ENCODE peak calls at places on chromosome 5, in eight cellular contexts. One of them, this sample, is unnamed.

GRCh38 chr5:103027267-103027666 is 92.7 kb downstream of the GIN1 start:
- DNase-seq in kidney epithelial cell: no peak
- DNase-seq in aorta: no peak
- DNase-seq in stimulated activated CD8-positive, alpha-beta memory T cell treated with anti-CD3 and anti-CD28 coated beads, Interleukin-2, amount 100 ng/mL, for 48 hours: no peak
- DNase-seq in stimulated activated CD4-positive, alpha-beta T cell treated with anti-CD3 and anti-CD28 coated beads, Interleukin-15, amount 100 ng/mL, for 1 hour: no peak
- DNase-seq in Peyer's patch: no peak
- DNase-seq in H9: no peak
- DNase-seq in Kasumi-1: no peak
- DNase-seq in this sample: no peak

GRCh38 chr5:115577329-115577728 is 24.9 kb downstream of the TICAM2 start:
- DNase-seq in kidney epithelial cell: no peak
- DNase-seq in aorta: no peak
- DNase-seq in stimulated activated CD8-positive, alpha-beta memory T cell treated with anti-CD3 and anti-CD28 coated beads, Interleukin-2, amount 100 ng/mL, for 48 hours: no peak
- DNase-seq in stimulated activated CD4-positive, alpha-beta T cell treated with anti-CD3 and anti-CD28 coated beads, Interleukin-15, amount 100 ng/mL, for 1 hour: no peak
- DNase-seq in Peyer's patch: no peak
- DNase-seq in H9: no peak
- DNase-seq in Kasumi-1: no peak
- DNase-seq in this sample: no peak

GRCh38 chr5:124927735-124928134 is 181.3 kb upstream of the ZNF608 start:
- DNase-seq in kidney epithelial cell: no peak
- DNase-seq in aorta: no peak
- DNase-seq in stimulated activated CD8-positive, alpha-beta memory T cell treated with anti-CD3 and anti-CD28 coated beads, Interleukin-2, amount 100 ng/mL, for 48 hours: no peak
- DNase-seq in stimulated activated CD4-positive, alpha-beta T cell treated with anti-CD3 and anti-CD28 coated beads, Interleukin-15, amount 100 ng/mL, for 1 hour: no peak
- DNase-seq in Peyer's patch: no peak
- DNase-seq in H9: no peak
- DNase-seq in Kasumi-1: no peak
- DNase-seq in this sample: no peak

GRCh38 chr5:55418994-55419991 is 111.5 kb downstream of the MTREX start:
- DNase-seq in kidney epithelial cell: peak; percentile 16
- DNase-seq in aorta: no peak
- DNase-seq in stimulated activated CD8-positive, alpha-beta memory T cell treated with anti-CD3 and anti-CD28 coated beads, Interleukin-2, amount 100 ng/mL, for 48 hours: no peak
- DNase-seq in stimulated activated CD4-positive, alpha-beta T cell treated with anti-CD3 and anti-CD28 coated beads, Interleukin-15, amount 100 ng/mL, for 1 hour: no peak
- DNase-seq in Peyer's patch: no peak
- DNase-seq in H9: no peak
- DNase-seq in Kasumi-1: no peak
- DNase-seq in this sample: no peak

GRCh38 chr5:68171101-68171558 is 44.4 kb upstream of the PIK3R1 start:
- DNase-seq in kidney epithelial cell: no peak
- DNase-seq in aorta: peak; percentile 67
- DNase-seq in stimulated activated CD8-positive, alpha-beta memory T cell treated with anti-CD3 and anti-CD28 coated beads, Interleukin-2, amount 100 ng/mL, for 48 hours: no peak
- DNase-seq in stimulated activated CD4-positive, alpha-beta T cell treated with anti-CD3 and anti-CD28 coated beads, Interleukin-15, amount 100 ng/mL, for 1 hour: no peak
- DNase-seq in Peyer's patch: peak; percentile 67
- DNase-seq in H9: no peak
- DNase-seq in Kasumi-1: no peak
- DNase-seq in this sample: no peak

GRCh38 chr5:168219515-168220410 is 71.7 kb upstream of the WWC1 start:
- DNase-seq in kidney epithelial cell: peak; percentile 38
- DNase-seq in aorta: no peak
- DNase-seq in stimulated activated CD8-positive, alpha-beta memory T cell treated with anti-CD3 and anti-CD28 coated beads, Interleukin-2, amount 100 ng/mL, for 48 hours: no peak
- DNase-seq in stimulated activated CD4-positive, alpha-beta T cell treated with anti-CD3 and anti-CD28 coated beads, Interleukin-15, amount 100 ng/mL, for 1 hour: no peak
- DNase-seq in Peyer's patch: peak; percentile 68
- DNase-seq in H9: peak; percentile 62
- DNase-seq in Kasumi-1: peak; percentile 61
- DNase-seq in this sample: peak; percentile 6

GRCh38 chr5:55868846-55869245 is 17.7 kb downstream of the IL31RA start:
- DNase-seq in kidney epithelial cell: peak; percentile 98
- DNase-seq in aorta: peak; percentile 62
- DNase-seq in stimulated activated CD8-positive, alpha-beta memory T cell treated with anti-CD3 and anti-CD28 coated beads, Interleukin-2, amount 100 ng/mL, for 48 hours: peak; percentile 19
- DNase-seq in stimulated activated CD4-positive, alpha-beta T cell treated with anti-CD3 and anti-CD28 coated beads, Interleukin-15, amount 100 ng/mL, for 1 hour: no peak
- DNase-seq in Peyer's patch: no peak
- DNase-seq in H9: no peak
- DNase-seq in Kasumi-1: peak; percentile 77
- DNase-seq in this sample: no peak

GRCh38 chr5:66796306-66797292 is 200.4 kb downstream of the MAST4 start:
- DNase-seq in kidney epithelial cell: no peak
- DNase-seq in aorta: no peak
- DNase-seq in stimulated activated CD8-positive, alpha-beta memory T cell treated with anti-CD3 and anti-CD28 coated beads, Interleukin-2, amount 100 ng/mL, for 48 hours: no peak
- DNase-seq in stimulated activated CD4-positive, alpha-beta T cell treated with anti-CD3 and anti-CD28 coated beads, Interleukin-15, amount 100 ng/mL, for 1 hour: no peak
- DNase-seq in Peyer's patch: no peak
- DNase-seq in H9: no peak
- DNase-seq in Kasumi-1: no peak
- DNase-seq in this sample: no peak

GRCh38 chr5:177194278-177194677 is 60.7 kb downstream of the NSD1 start:
- DNase-seq in kidney epithelial cell: peak; percentile 94
- DNase-seq in aorta: no peak
- DNase-seq in stimulated activated CD8-positive, alpha-beta memory T cell treated with anti-CD3 and anti-CD28 coated beads, Interleukin-2, amount 100 ng/mL, for 48 hours: no peak
- DNase-seq in stimulated activated CD4-positive, alpha-beta T cell treated with anti-CD3 and anti-CD28 coated beads, Interleukin-15, amount 100 ng/mL, for 1 hour: no peak
- DNase-seq in Peyer's patch: no peak
- DNase-seq in H9: no peak
- DNase-seq in Kasumi-1: no peak
- DNase-seq in this sample: no peak

GRCh38 chr5:88145603-88146467 is 122.8 kb downstream of the TMEM161B start:
- DNase-seq in kidney epithelial cell: no peak
- DNase-seq in aorta: no peak
- DNase-seq in stimulated activated CD8-positive, alpha-beta memory T cell treated with anti-CD3 and anti-CD28 coated beads, Interleukin-2, amount 100 ng/mL, for 48 hours: no peak
- DNase-seq in stimulated activated CD4-positive, alpha-beta T cell treated with anti-CD3 and anti-CD28 coated beads, Interleukin-15, amount 100 ng/mL, for 1 hour: no peak
- DNase-seq in Peyer's patch: no peak
- DNase-seq in H9: peak; percentile 63
- DNase-seq in Kasumi-1: no peak
- DNase-seq in this sample: no peak

GRCh38 chr5:19233573-19233972 is 754.4 kb downstream of the CDH18 start:
- DNase-seq in kidney epithelial cell: no peak
- DNase-seq in aorta: no peak
- DNase-seq in stimulated activated CD8-positive, alpha-beta memory T cell treated with anti-CD3 and anti-CD28 coated beads, Interleukin-2, amount 100 ng/mL, for 48 hours: no peak
- DNase-seq in stimulated activated CD4-positive, alpha-beta T cell treated with anti-CD3 and anti-CD28 coated beads, Interleukin-15, amount 100 ng/mL, for 1 hour: no peak
- DNase-seq in Peyer's patch: no peak
- DNase-seq in H9: no peak
- DNase-seq in Kasumi-1: no peak
- DNase-seq in this sample: no peak

GRCh38 chr5:234450-234849 is 16.3 kb downstream of the SDHA start:
- DNase-seq in kidney epithelial cell: no peak
- DNase-seq in aorta: no peak
- DNase-seq in stimulated activated CD8-positive, alpha-beta memory T cell treated with anti-CD3 and anti-CD28 coated beads, Interleukin-2, amount 100 ng/mL, for 48 hours: no peak
- DNase-seq in stimulated activated CD4-positive, alpha-beta T cell treated with anti-CD3 and anti-CD28 coated beads, Interleukin-15, amount 100 ng/mL, for 1 hour: no peak
- DNase-seq in Peyer's patch: no peak
- DNase-seq in H9: no peak
- DNase-seq in Kasumi-1: no peak
- DNase-seq in this sample: no peak

GRCh38 chr5:38453506-38453905 is 102.9 kb downstream of the LIFR start:
- DNase-seq in kidney epithelial cell: no peak
- DNase-seq in aorta: peak; percentile 38
- DNase-seq in stimulated activated CD8-positive, alpha-beta memory T cell treated with anti-CD3 and anti-CD28 coated beads, Interleukin-2, amount 100 ng/mL, for 48 hours: peak; percentile 9
- DNase-seq in stimulated activated CD4-positive, alpha-beta T cell treated with anti-CD3 and anti-CD28 coated beads, Interleukin-15, amount 100 ng/mL, for 1 hour: no peak
- DNase-seq in Peyer's patch: no peak
- DNase-seq in H9: no peak
- DNase-seq in Kasumi-1: peak; percentile 93
- DNase-seq in this sample: peak; percentile 83

GRCh38 chr5:174755103-174755502 is 30.7 kb downstream of the MSX2 start:
- DNase-seq in kidney epithelial cell: no peak
- DNase-seq in aorta: no peak
- DNase-seq in stimulated activated CD8-positive, alpha-beta memory T cell treated with anti-CD3 and anti-CD28 coated beads, Interleukin-2, amount 100 ng/mL, for 48 hours: no peak
- DNase-seq in stimulated activated CD4-positive, alpha-beta T cell treated with anti-CD3 and anti-CD28 coated beads, Interleukin-15, amount 100 ng/mL, for 1 hour: no peak
- DNase-seq in Peyer's patch: no peak
- DNase-seq in H9: no peak
- DNase-seq in Kasumi-1: no peak
- DNase-seq in this sample: no peak

GRCh38 chr5:99334936-99335335 is 406.1 kb upstream of the CHD1 start:
- DNase-seq in kidney epithelial cell: no peak
- DNase-seq in aorta: no peak
- DNase-seq in stimulated activated CD8-positive, alpha-beta memory T cell treated with anti-CD3 and anti-CD28 coated beads, Interleukin-2, amount 100 ng/mL, for 48 hours: no peak
- DNase-seq in stimulated activated CD4-positive, alpha-beta T cell treated with anti-CD3 and anti-CD28 coated beads, Interleukin-15, amount 100 ng/mL, for 1 hour: no peak
- DNase-seq in Peyer's patch: no peak
- DNase-seq in H9: no peak
- DNase-seq in Kasumi-1: no peak
- DNase-seq in this sample: no peak

GRCh38 chr5:132746592-132747063 is 598 bp upstream of the CCNI2 start:
- DNase-seq in kidney epithelial cell: peak; percentile 35
- DNase-seq in aorta: no peak
- DNase-seq in stimulated activated CD8-positive, alpha-beta memory T cell treated with anti-CD3 and anti-CD28 coated beads, Interleukin-2, amount 100 ng/mL, for 48 hours: no peak
- DNase-seq in stimulated activated CD4-positive, alpha-beta T cell treated with anti-CD3 and anti-CD28 coated beads, Interleukin-15, amount 100 ng/mL, for 1 hour: no peak
- DNase-seq in Peyer's patch: peak; percentile 79
- DNase-seq in H9: no peak
- DNase-seq in Kasumi-1: no peak
- DNase-seq in this sample: no peak

GRCh38 chr5:143652104-143652700 is 159.8 kb upstream of the HMHB1 start:
- DNase-seq in kidney epithelial cell: no peak
- DNase-seq in aorta: no peak
- DNase-seq in stimulated activated CD8-positive, alpha-beta memory T cell treated with anti-CD3 and anti-CD28 coated beads, Interleukin-2, amount 100 ng/mL, for 48 hours: no peak
- DNase-seq in stimulated activated CD4-positive, alpha-beta T cell treated with anti-CD3 and anti-CD28 coated beads, Interleukin-15, amount 100 ng/mL, for 1 hour: no peak
- DNase-seq in Peyer's patch: no peak
- DNase-seq in H9: no peak
- DNase-seq in Kasumi-1: no peak
- DNase-seq in this sample: no peak

GRCh38 chr5:163916376-163916775 is 411.0 kb downstream of the MAT2B start:
- DNase-seq in kidney epithelial cell: no peak
- DNase-seq in aorta: no peak
- DNase-seq in stimulated activated CD8-positive, alpha-beta memory T cell treated with anti-CD3 and anti-CD28 coated beads, Interleukin-2, amount 100 ng/mL, for 48 hours: no peak
- DNase-seq in stimulated activated CD4-positive, alpha-beta T cell treated with anti-CD3 and anti-CD28 coated beads, Interleukin-15, amount 100 ng/mL, for 1 hour: no peak
- DNase-seq in Peyer's patch: peak; percentile 74
- DNase-seq in H9: no peak
- DNase-seq in Kasumi-1: peak; percentile 87
- DNase-seq in this sample: peak; percentile 95

GRCh38 chr5:105968961-105969360 is 1701.8 kb downstream of the EFNA5 start:
- DNase-seq in kidney epithelial cell: no peak
- DNase-seq in aorta: no peak
- DNase-seq in stimulated activated CD8-positive, alpha-beta memory T cell treated with anti-CD3 and anti-CD28 coated beads, Interleukin-2, amount 100 ng/mL, for 48 hours: no peak
- DNase-seq in stimulated activated CD4-positive, alpha-beta T cell treated with anti-CD3 and anti-CD28 coated beads, Interleukin-15, amount 100 ng/mL, for 1 hour: no peak
- DNase-seq in Peyer's patch: no peak
- DNase-seq in H9: no peak
- DNase-seq in Kasumi-1: no peak
- DNase-seq in this sample: no peak

GRCh38 chr5:30099634-30100033 is 1093.9 kb upstream of the CDH6 start:
- DNase-seq in kidney epithelial cell: no peak
- DNase-seq in aorta: no peak
- DNase-seq in stimulated activated CD8-positive, alpha-beta memory T cell treated with anti-CD3 and anti-CD28 coated beads, Interleukin-2, amount 100 ng/mL, for 48 hours: no peak
- DNase-seq in stimulated activated CD4-positive, alpha-beta T cell treated with anti-CD3 and anti-CD28 coated beads, Interleukin-15, amount 100 ng/mL, for 1 hour: no peak
- DNase-seq in Peyer's patch: no peak
- DNase-seq in H9: no peak
- DNase-seq in Kasumi-1: no peak
- DNase-seq in this sample: no peak

GRCh38 chr5:142432369-142432863 is 107.6 kb upstream of the SPRY4 start:
- DNase-seq in kidney epithelial cell: no peak
- DNase-seq in aorta: no peak
- DNase-seq in stimulated activated CD8-positive, alpha-beta memory T cell treated with anti-CD3 and anti-CD28 coated beads, Interleukin-2, amount 100 ng/mL, for 48 hours: peak; percentile 12
- DNase-seq in stimulated activated CD4-positive, alpha-beta T cell treated with anti-CD3 and anti-CD28 coated beads, Interleukin-15, amount 100 ng/mL, for 1 hour: no peak
- DNase-seq in Peyer's patch: peak; percentile 69
- DNase-seq in H9: no peak
- DNase-seq in Kasumi-1: peak; percentile 47
- DNase-seq in this sample: no peak

GRCh38 chr5:79346420-79346824 is 110.5 kb downstream of the JMY start:
- DNase-seq in kidney epithelial cell: peak; percentile 9
- DNase-seq in aorta: no peak
- DNase-seq in stimulated activated CD8-positive, alpha-beta memory T cell treated with anti-CD3 and anti-CD28 coated beads, Interleukin-2, amount 100 ng/mL, for 48 hours: no peak
- DNase-seq in stimulated activated CD4-positive, alpha-beta T cell treated with anti-CD3 and anti-CD28 coated beads, Interleukin-15, amount 100 ng/mL, for 1 hour: no peak
- DNase-seq in Peyer's patch: no peak
- DNase-seq in H9: no peak
- DNase-seq in Kasumi-1: no peak
- DNase-seq in this sample: no peak

GRCh38 chr5:126888180-126888579 is 111.2 kb downstream of the LMNB1 start:
- DNase-seq in kidney epithelial cell: no peak
- DNase-seq in aorta: no peak
- DNase-seq in stimulated activated CD8-positive, alpha-beta memory T cell treated with anti-CD3 and anti-CD28 coated beads, Interleukin-2, amount 100 ng/mL, for 48 hours: no peak
- DNase-seq in stimulated activated CD4-positive, alpha-beta T cell treated with anti-CD3 and anti-CD28 coated beads, Interleukin-15, amount 100 ng/mL, for 1 hour: no peak
- DNase-seq in Peyer's patch: no peak
- DNase-seq in H9: no peak
- DNase-seq in Kasumi-1: no peak
- DNase-seq in this sample: no peak

GRCh38 chr5:136062563-136063274 is 33.9 kb downstream of the TGFBI start:
- DNase-seq in kidney epithelial cell: no peak
- DNase-seq in aorta: peak; percentile 2
- DNase-seq in stimulated activated CD8-positive, alpha-beta memory T cell treated with anti-CD3 and anti-CD28 coated beads, Interleukin-2, amount 100 ng/mL, for 48 hours: no peak
- DNase-seq in stimulated activated CD4-positive, alpha-beta T cell treated with anti-CD3 and anti-CD28 coated beads, Interleukin-15, amount 100 ng/mL, for 1 hour: no peak
- DNase-seq in Peyer's patch: no peak
- DNase-seq in H9: peak; percentile 43
- DNase-seq in Kasumi-1: peak; percentile 53
- DNase-seq in this sample: no peak

GRCh38 chr5:73189816-73190451 is 16.9 kb downstream of the TMEM174 start:
- DNase-seq in kidney epithelial cell: no peak
- DNase-seq in aorta: no peak
- DNase-seq in stimulated activated CD8-positive, alpha-beta memory T cell treated with anti-CD3 and anti-CD28 coated beads, Interleukin-2, amount 100 ng/mL, for 48 hours: no peak
- DNase-seq in stimulated activated CD4-positive, alpha-beta T cell treated with anti-CD3 and anti-CD28 coated beads, Interleukin-15, amount 100 ng/mL, for 1 hour: no peak
- DNase-seq in Peyer's patch: peak; percentile 63
- DNase-seq in H9: peak; percentile 43
- DNase-seq in Kasumi-1: no peak
- DNase-seq in this sample: no peak

GRCh38 chr5:52786937-52787599 is 648 bp upstream of the ITGA1 start:
- DNase-seq in kidney epithelial cell: no peak
- DNase-seq in aorta: peak; percentile 43
- DNase-seq in stimulated activated CD8-positive, alpha-beta memory T cell treated with anti-CD3 and anti-CD28 coated beads, Interleukin-2, amount 100 ng/mL, for 48 hours: no peak
- DNase-seq in stimulated activated CD4-positive, alpha-beta T cell treated with anti-CD3 and anti-CD28 coated beads, Interleukin-15, amount 100 ng/mL, for 1 hour: no peak
- DNase-seq in Peyer's patch: peak; percentile 81
- DNase-seq in H9: peak; percentile 50
- DNase-seq in Kasumi-1: no peak
- DNase-seq in this sample: no peak

GRCh38 chr5:172533399-172534228 is 79.3 kb upstream of the SH3PXD2B start:
- DNase-seq in kidney epithelial cell: no peak
- DNase-seq in aorta: no peak
- DNase-seq in stimulated activated CD8-positive, alpha-beta memory T cell treated with anti-CD3 and anti-CD28 coated beads, Interleukin-2, amount 100 ng/mL, for 48 hours: no peak
- DNase-seq in stimulated activated CD4-positive, alpha-beta T cell treated with anti-CD3 and anti-CD28 coated beads, Interleukin-15, amount 100 ng/mL, for 1 hour: no peak
- DNase-seq in Peyer's patch: peak; percentile 28
- DNase-seq in H9: peak; percentile 14
- DNase-seq in Kasumi-1: no peak
- DNase-seq in this sample: no peak

GRCh38 chr5:150485770-150486401 is 22.0 kb upstream of the NDST1 start:
- DNase-seq in kidney epithelial cell: no peak
- DNase-seq in aorta: peak; percentile 82
- DNase-seq in stimulated activated CD8-positive, alpha-beta memory T cell treated with anti-CD3 and anti-CD28 coated beads, Interleukin-2, amount 100 ng/mL, for 48 hours: peak; percentile 14
- DNase-seq in stimulated activated CD4-positive, alpha-beta T cell treated with anti-CD3 and anti-CD28 coated beads, Interleukin-15, amount 100 ng/mL, for 1 hour: no peak
- DNase-seq in Peyer's patch: peak; percentile 67
- DNase-seq in H9: peak; percentile 46
- DNase-seq in Kasumi-1: no peak
- DNase-seq in this sample: no peak

GRCh38 chr5:11390369-11390768 is 513.9 kb downstream of the CTNND2 start:
- DNase-seq in kidney epithelial cell: no peak
- DNase-seq in aorta: no peak
- DNase-seq in stimulated activated CD8-positive, alpha-beta memory T cell treated with anti-CD3 and anti-CD28 coated beads, Interleukin-2, amount 100 ng/mL, for 48 hours: no peak
- DNase-seq in stimulated activated CD4-positive, alpha-beta T cell treated with anti-CD3 and anti-CD28 coated beads, Interleukin-15, amount 100 ng/mL, for 1 hour: no peak
- DNase-seq in Peyer's patch: no peak
- DNase-seq in H9: no peak
- DNase-seq in Kasumi-1: no peak
- DNase-seq in this sample: no peak

GRCh38 chr5:50763356-50763755 is 96.9 kb downstream of the PARP8 start:
- DNase-seq in kidney epithelial cell: no peak
- DNase-seq in aorta: no peak
- DNase-seq in stimulated activated CD8-positive, alpha-beta memory T cell treated with anti-CD3 and anti-CD28 coated beads, Interleukin-2, amount 100 ng/mL, for 48 hours: no peak
- DNase-seq in stimulated activated CD4-positive, alpha-beta T cell treated with anti-CD3 and anti-CD28 coated beads, Interleukin-15, amount 100 ng/mL, for 1 hour: no peak
- DNase-seq in Peyer's patch: no peak
- DNase-seq in H9: no peak
- DNase-seq in Kasumi-1: no peak
- DNase-seq in this sample: no peak

GRCh38 chr5:57211039-57211438 is 37.2 kb downstream of the GPBP1 start:
- DNase-seq in kidney epithelial cell: no peak
- DNase-seq in aorta: no peak
- DNase-seq in stimulated activated CD8-positive, alpha-beta memory T cell treated with anti-CD3 and anti-CD28 coated beads, Interleukin-2, amount 100 ng/mL, for 48 hours: no peak
- DNase-seq in stimulated activated CD4-positive, alpha-beta T cell treated with anti-CD3 and anti-CD28 coated beads, Interleukin-15, amount 100 ng/mL, for 1 hour: no peak
- DNase-seq in Peyer's patch: no peak
- DNase-seq in H9: no peak
- DNase-seq in Kasumi-1: no peak
- DNase-seq in this sample: no peak

GRCh38 chr5:154193636-154194035 is 3.1 kb downstream of the GALNT10 start:
- DNase-seq in kidney epithelial cell: no peak
- DNase-seq in aorta: no peak
- DNase-seq in stimulated activated CD8-positive, alpha-beta memory T cell treated with anti-CD3 and anti-CD28 coated beads, Interleukin-2, amount 100 ng/mL, for 48 hours: no peak
- DNase-seq in stimulated activated CD4-positive, alpha-beta T cell treated with anti-CD3 and anti-CD28 coated beads, Interleukin-15, amount 100 ng/mL, for 1 hour: no peak
- DNase-seq in Peyer's patch: no peak
- DNase-seq in H9: no peak
- DNase-seq in Kasumi-1: no peak
- DNase-seq in this sample: no peak

GRCh38 chr5:5418006-5418405 is 4.5 kb upstream of the ICE1 start:
- DNase-seq in kidney epithelial cell: no peak
- DNase-seq in aorta: no peak
- DNase-seq in stimulated activated CD8-positive, alpha-beta memory T cell treated with anti-CD3 and anti-CD28 coated beads, Interleukin-2, amount 100 ng/mL, for 48 hours: no peak
- DNase-seq in stimulated activated CD4-positive, alpha-beta T cell treated with anti-CD3 and anti-CD28 coated beads, Interleukin-15, amount 100 ng/mL, for 1 hour: no peak
- DNase-seq in Peyer's patch: no peak
- DNase-seq in H9: no peak
- DNase-seq in Kasumi-1: no peak
- DNase-seq in this sample: no peak

GRCh38 chr5:107272509-107272908 is 398.2 kb downstream of the EFNA5 start:
- DNase-seq in kidney epithelial cell: no peak
- DNase-seq in aorta: no peak
- DNase-seq in stimulated activated CD8-positive, alpha-beta memory T cell treated with anti-CD3 and anti-CD28 coated beads, Interleukin-2, amount 100 ng/mL, for 48 hours: no peak
- DNase-seq in stimulated activated CD4-positive, alpha-beta T cell treated with anti-CD3 and anti-CD28 coated beads, Interleukin-15, amount 100 ng/mL, for 1 hour: no peak
- DNase-seq in Peyer's patch: no peak
- DNase-seq in H9: no peak
- DNase-seq in Kasumi-1: no peak
- DNase-seq in this sample: no peak